ENCODE peak calls at places on chromosome 7, in seven cellular contexts. Z, V, L, S, A, W and O are unnamed samples.

GRCh38 chr7:29309041-29309860 is 114.7 kb downstream of the CHN2 start:
- DNase-seq in W (peak), A (peak), Z (no peak), V (no peak), L (no peak), S (no peak), O (peak)

GRCh38 chr7:137909042-137909441 is 62.3 kb upstream of the DGKI start:
- DNase-seq in S (no peak), L (no peak), W (no peak), V (no peak), A (no peak), Z (no peak), O (no peak)

GRCh38 chr7:103593691-103594090 is 147.7 kb upstream of the SLC26A5 start:
- DNase-seq in L (no peak), W (no peak), A (no peak), S (no peak), V (no peak), Z (no peak), O (no peak)

GRCh38 chr7:116271980-116272886 is 61.9 kb downstream of the TES start:
- DNase-seq in Z (no peak), L (no peak), V (no peak), S (no peak), A (peak), W (no peak), O (no peak)

GRCh38 chr7:44769381-44770209 is 20.9 kb downstream of the ZMIZ2 start:
- DNase-seq in W (no peak), V (no peak), L (no peak), S (no peak), A (no peak), Z (no peak), O (peak)

GRCh38 chr7:36943591-36944430 is 219.5 kb upstream of the AOAH start:
- DNase-seq in W (no peak), Z (peak), L (no peak), S (no peak), V (no peak), A (peak), O (no peak)

GRCh38 chr7:36034020-36034419 is 119.0 kb upstream of the EEPD1 start:
- DNase-seq in S (no peak), W (no peak), L (no peak), A (no peak), V (no peak), Z (no peak), O (no peak)

GRCh38 chr7:100516135-100516812 is 22.7 kb upstream of the AGFG2 start:
- DNase-seq in V (no peak), W (peak), A (no peak), S (no peak), Z (peak), L (no peak), O (peak)

GRCh38 chr7:53904355-53904754 is 637.8 kb upstream of the VSTM2A start:
- DNase-seq in L (no peak), Z (no peak), S (no peak), W (no peak), A (no peak), V (no peak), O (peak)

GRCh38 chr7:98571006-98571405 is 46.1 kb upstream of the NPTX2 start:
- DNase-seq in A (no peak), Z (no peak), W (no peak), L (no peak), V (no peak), S (no peak), O (no peak)

GRCh38 chr7:111413796-111414195 is 148.5 kb downstream of the IMMP2L start:
- DNase-seq in A (no peak), W (no peak), L (no peak), Z (no peak), V (peak), S (no peak), O (peak)

GRCh38 chr7:81462672-81463071 is 307.2 kb downstream of the HGF start:
- DNase-seq in Z (no peak), A (no peak), S (no peak), V (no peak), W (no peak), L (no peak), O (no peak)

GRCh38 chr7:151110236-151110940 is 24.1 kb downstream of the AGAP3 start:
- DNase-seq in S (no peak), A (no peak), V (no peak), Z (no peak), L (no peak), W (no peak), O (peak)

GRCh38 chr7:55553087-55553345 is 19.3 kb downstream of the VOPP1 start:
- DNase-seq in L (no peak), V (no peak), S (no peak), Z (no peak), A (no peak), W (no peak), O (no peak)

GRCh38 chr7:122311719-122312118 is 7.2 kb upstream of the FEZF1 start:
- DNase-seq in Z (no peak), A (no peak), W (no peak), S (no peak), V (peak), L (no peak), O (peak)

GRCh38 chr7:132321387-132321786 is 254.9 kb downstream of the PLXNA4 start:
- DNase-seq in Z (no peak), S (no peak), V (no peak), A (peak), L (no peak), W (peak), O (peak)

GRCh38 chr7:75663302-75663907 is 75.3 kb downstream of the HIP1 start:
- DNase-seq in V (no peak), A (no peak), Z (no peak), W (no peak), L (no peak), S (no peak), O (no peak)

GRCh38 chr7:41996381-41997035 is 240.5 kb downstream of the GLI3 start:
- DNase-seq in S (no peak), Z (peak), A (peak), V (no peak), W (no peak), L (no peak), O (no peak)

GRCh38 chr7:151122276-151122675 is 36.0 kb downstream of the AGAP3 start:
- DNase-seq in Z (no peak), A (no peak), S (peak), V (no peak), W (no peak), L (no peak), O (peak)

GRCh38 chr7:13262929-13263530 is 575.6 kb downstream of the ARL4A start:
- DNase-seq in V (no peak), S (no peak), Z (peak), A (peak), L (no peak), W (no peak), O (peak)

GRCh38 chr7:5334671-5335070 is 51.9 kb downstream of the SLC29A4 start:
- DNase-seq in A (no peak), Z (no peak), W (no peak), S (no peak), L (no peak), V (no peak), O (no peak)

GRCh38 chr7:111198255-111198654 is 107.3 kb downstream of the LRRN3 start:
- DNase-seq in L (no peak), W (no peak), V (no peak), A (peak), Z (no peak), S (no peak), O (no peak)

GRCh38 chr7:130982160-130982638 is 248.2 kb upstream of the KLF14 start:
- DNase-seq in S (no peak), L (no peak), A (peak), W (peak), Z (peak), V (no peak), O (peak)

GRCh38 chr7:113392841-113393540 is 274.6 kb upstream of the SMIM30 start:
- DNase-seq in W (no peak), A (no peak), L (no peak), Z (no peak), S (no peak), V (no peak), O (no peak)

GRCh38 chr7:157537056-157537455 is 200.3 kb downstream of the DNAJB6 start:
- DNase-seq in A (no peak), Z (no peak), W (no peak), V (no peak), L (no peak), S (peak), O (no peak)

GRCh38 chr7:77426521-77427051 is 10.4 kb upstream of the GSAP start:
- DNase-seq in S (no peak), L (no peak), Z (no peak), V (no peak), A (no peak), W (no peak), O (peak)

GRCh38 chr7:103011650-103012049 is 62.9 kb downstream of the FBXL13 start:
- DNase-seq in W (no peak), L (no peak), A (peak), V (no peak), S (no peak), Z (no peak), O (no peak)

GRCh38 chr7:77696643-77697534 is 630 bp downstream of the RSBN1L start:
- DNase-seq in A (peak), S (peak), L (no peak), Z (peak), V (peak), W (peak), O (peak)

GRCh38 chr7:45417268-45417667 is 156.9 kb upstream of the ADCY1 start:
- DNase-seq in A (no peak), S (no peak), L (no peak), W (no peak), Z (no peak), V (no peak), O (no peak)

GRCh38 chr7:159211540-159212182 is 67.0 kb upstream of the VIPR2 start:
- DNase-seq in Z (no peak), S (no peak), V (no peak), W (no peak), L (peak), A (no peak), O (no peak)

GRCh38 chr7:47346378-47346914 is 235.5 kb downstream of the TNS3 start:
- DNase-seq in A (no peak), Z (no peak), S (no peak), V (no peak), W (no peak), L (no peak), O (no peak)

GRCh38 chr7:117386125-117386709 is 41.1 kb downstream of the ASZ1 start:
- DNase-seq in S (no peak), Z (no peak), W (no peak), V (no peak), L (no peak), A (no peak), O (no peak)
- TF ChIP-seq CTCF in S (no peak), Z (peak), W (no peak), V (no peak), L (no peak), A (no peak), O (no peak)

DNA sequence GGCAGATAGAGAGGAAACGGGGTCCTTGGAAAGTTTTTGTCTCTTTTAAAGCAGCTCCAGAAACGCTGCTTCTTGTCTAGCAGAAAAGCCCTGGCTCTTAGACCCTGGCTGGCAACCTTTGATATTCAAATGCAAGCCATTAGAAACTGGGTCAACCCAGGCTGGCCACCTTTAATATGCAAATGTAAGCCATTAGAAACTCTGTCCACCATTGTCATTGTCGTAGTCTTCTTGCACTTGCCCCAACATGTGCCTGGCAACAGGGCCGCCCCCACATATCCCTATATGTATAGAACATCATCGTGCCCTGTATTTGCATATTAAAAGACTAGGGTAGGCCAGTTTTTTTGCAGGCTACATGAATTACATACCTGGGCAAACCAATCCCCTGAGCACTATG is 621.3 kb upstream of the DPP6 start:
- DNase-seq in W (no peak), A (no peak), V (peak), Z (no peak), S (no peak), L (no peak), O (peak)
- H3K27ac ChIP-seq in W (no peak), A (no peak), V (no peak), Z (no peak), S (no peak), L (no peak), O (peak)

GRCh38 chr7:149090397-149091195 is at the start of gene ZNF786:
- DNase-seq in A (peak), S (peak), V (peak), Z (peak), W (peak), L (no peak), O (peak)
- TF ChIP-seq CTCF in A (peak), S (peak), V (peak), Z (peak), W (peak), L (peak), O (peak)

GRCh38 chr7:148558914-148559313 is 31.7 kb upstream of the C7orf33 start:
- DNase-seq in S (no peak), A (no peak), W (no peak), L (no peak), V (no peak), Z (no peak), O (no peak)
- H3K27ac ChIP-seq in S (no peak), A (no peak), W (no peak), L (no peak), V (no peak), Z (no peak), O (no peak)

DNA sequence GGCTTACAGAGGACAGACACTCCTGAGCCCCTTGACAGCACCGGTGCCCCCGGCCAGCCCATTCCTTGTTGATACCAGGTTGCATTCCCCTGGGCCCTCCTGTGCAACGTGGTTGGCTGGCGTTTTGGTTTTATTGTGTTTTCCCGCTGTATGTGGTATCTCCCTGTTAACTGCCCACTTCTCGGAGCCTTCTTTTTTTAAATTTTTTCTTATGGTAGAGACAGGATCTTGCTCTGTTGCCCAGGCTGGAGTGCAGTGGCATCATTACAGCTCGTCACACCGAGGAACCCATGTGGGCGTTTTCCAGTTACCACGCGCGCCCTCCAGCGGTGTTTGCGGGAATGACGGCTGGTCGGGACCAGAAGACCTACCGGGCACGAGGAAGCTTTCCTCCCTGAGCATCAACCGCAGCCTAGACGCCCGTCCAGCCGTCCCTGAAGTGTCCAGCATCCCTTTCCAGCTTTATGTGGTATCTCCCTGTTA is 16.9 kb upstream of the ZFAND2A start:
- DNase-seq in W (peak), S (peak), A (peak), L (no peak), Z (peak), V (peak), O (peak)
- TF ChIP-seq CTCF in W (peak), S (peak), A (peak), L (no peak), Z (peak), V (peak), O (peak)

GRCh38 chr7:20063645-20064044 is 153.5 kb downstream of the MACC1 start:
- DNase-seq in S (no peak), W (no peak), A (no peak), V (no peak), Z (no peak), L (no peak), O (no peak)
- H3K27ac ChIP-seq in S (no peak), W (no peak), A (no peak), V (no peak), Z (no peak), L (no peak), O (no peak)

DNA sequence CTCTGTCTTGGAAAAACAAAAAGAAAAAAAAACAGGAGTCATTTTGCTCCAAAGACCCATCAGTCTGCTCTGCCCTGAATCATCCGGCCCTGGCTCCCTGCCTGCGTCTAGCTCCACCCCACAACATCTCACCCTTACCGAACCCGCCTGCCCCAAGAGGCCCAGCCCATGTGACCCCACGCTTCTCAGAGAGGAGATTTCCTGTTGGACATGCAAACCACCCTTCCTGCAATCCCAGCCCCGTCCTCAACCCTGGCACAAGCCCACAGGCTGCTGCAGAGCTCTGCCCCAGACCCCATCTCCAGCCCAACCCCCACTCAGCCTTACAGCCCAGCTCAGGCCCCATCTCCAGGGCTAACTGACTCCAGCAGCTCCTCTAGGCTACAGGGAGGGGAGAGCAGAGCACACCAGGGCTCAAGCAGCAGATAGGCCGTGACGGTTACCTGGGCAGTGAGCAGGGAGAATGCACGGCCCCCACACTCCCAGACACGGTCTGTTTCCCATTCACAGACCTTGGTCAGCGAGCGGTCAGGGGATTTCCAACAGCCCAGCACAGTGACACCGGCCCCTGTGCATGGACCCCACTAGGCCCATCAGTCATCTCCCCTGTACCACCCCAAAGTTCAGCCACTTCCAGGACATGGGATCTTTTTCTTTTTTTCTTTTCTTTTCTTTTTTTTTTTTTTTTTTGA is 69.9 kb upstream of the GTF2I start:
- DNase-seq in L (peak), S (peak), A (peak), V (peak), W (no peak), Z (peak), O (peak)
- TF ChIP-seq CTCF in L (no peak), S (no peak), A (no peak), V (no peak), W (no peak), Z (no peak), O (no peak)